ENCODE peak calls at places on chromosome 7, in eight cellular contexts. One of them, this sample, is unnamed. For H3K27me3, the result is how much of the 10 kb centered on the place peaks cover.

GRCh38 chr7:101608772-101609713 is 20.1 kb downstream of the MYL10 start:
- DNase-seq in adrenal gland: no peak
- DNase-seq in uterus: no peak
- DNase-seq in heart left ventricle: no peak
- DNase-seq in Peyer's patch: peak
- DNase-seq in sigmoid colon: no peak
- DNase-seq in tibial nerve: no peak
- DNase-seq in prostate gland: peak
- DNase-seq in this sample: peak

GRCh38 chr7:12911053-12911452 is 223.6 kb downstream of the ARL4A start:
- DNase-seq in adrenal gland: no peak
- DNase-seq in uterus: no peak
- DNase-seq in heart left ventricle: no peak
- DNase-seq in Peyer's patch: no peak
- DNase-seq in sigmoid colon: no peak
- DNase-seq in tibial nerve: no peak
- DNase-seq in prostate gland: no peak
- DNase-seq in this sample: no peak

GRCh38 chr7:28509256-28510021 is 97.1 kb downstream of the CREB5 start:
- DNase-seq in adrenal gland: no peak
- DNase-seq in uterus: peak
- DNase-seq in heart left ventricle: no peak
- DNase-seq in Peyer's patch: no peak
- DNase-seq in sigmoid colon: peak
- DNase-seq in tibial nerve: no peak
- DNase-seq in prostate gland: no peak
- DNase-seq in this sample: no peak

GRCh38 chr7:134046594-134047128 is 80.5 kb upstream of the LRGUK start:
- DNase-seq in adrenal gland: no peak
- DNase-seq in uterus: no peak
- DNase-seq in heart left ventricle: no peak
- DNase-seq in Peyer's patch: no peak
- DNase-seq in sigmoid colon: no peak
- DNase-seq in tibial nerve: no peak
- DNase-seq in prostate gland: no peak
- DNase-seq in this sample: no peak

GRCh38 chr7:21547511-21547910 is 4.7 kb downstream of the DNAH11 start:
- DNase-seq in adrenal gland: no peak
- DNase-seq in uterus: no peak
- DNase-seq in heart left ventricle: no peak
- DNase-seq in Peyer's patch: no peak
- DNase-seq in sigmoid colon: no peak
- DNase-seq in tibial nerve: no peak
- DNase-seq in prostate gland: no peak
- DNase-seq in this sample: no peak

GRCh38 chr7:108294595-108294994 is 161.6 kb downstream of the NRCAM start:
- DNase-seq in adrenal gland: no peak
- DNase-seq in uterus: no peak
- DNase-seq in heart left ventricle: no peak
- DNase-seq in Peyer's patch: no peak
- DNase-seq in sigmoid colon: no peak
- DNase-seq in tibial nerve: no peak
- DNase-seq in prostate gland: no peak
- DNase-seq in this sample: no peak

GRCh38 chr7:104723001-104723400 is 291.0 kb upstream of the KMT2E start:
- DNase-seq in adrenal gland: no peak
- DNase-seq in uterus: no peak
- DNase-seq in heart left ventricle: no peak
- DNase-seq in Peyer's patch: no peak
- DNase-seq in sigmoid colon: no peak
- DNase-seq in tibial nerve: no peak
- DNase-seq in prostate gland: no peak
- DNase-seq in this sample: no peak

GRCh38 chr7:24024276-24024675 is 259.7 kb upstream of the NPY start:
- DNase-seq in adrenal gland: no peak
- DNase-seq in uterus: no peak
- DNase-seq in heart left ventricle: no peak
- DNase-seq in Peyer's patch: no peak
- DNase-seq in sigmoid colon: no peak
- DNase-seq in tibial nerve: no peak
- DNase-seq in prostate gland: no peak
- DNase-seq in this sample: no peak

GRCh38 chr7:138979226-138979979 is 1.8 kb downstream of the KIAA1549 start:
- DNase-seq in adrenal gland: peak
- DNase-seq in uterus: no peak
- DNase-seq in heart left ventricle: no peak
- DNase-seq in Peyer's patch: no peak
- DNase-seq in sigmoid colon: no peak
- DNase-seq in tibial nerve: no peak
- DNase-seq in prostate gland: no peak
- DNase-seq in this sample: peak

GRCh38 chr7:82530361-82530760 is 86.8 kb upstream of the CACNA2D1 start:
- DNase-seq in adrenal gland: no peak
- DNase-seq in uterus: no peak
- DNase-seq in heart left ventricle: no peak
- DNase-seq in Peyer's patch: no peak
- DNase-seq in sigmoid colon: no peak
- DNase-seq in tibial nerve: no peak
- DNase-seq in prostate gland: no peak
- DNase-seq in this sample: no peak

GRCh38 chr7:153381275-153382119 is 621.9 kb downstream of the ACTR3B start:
- DNase-seq in adrenal gland: peak
- DNase-seq in uterus: peak
- DNase-seq in heart left ventricle: no peak
- DNase-seq in Peyer's patch: no peak
- DNase-seq in sigmoid colon: peak
- DNase-seq in tibial nerve: peak
- DNase-seq in prostate gland: no peak
- DNase-seq in this sample: peak

GRCh38 chr7:12322287-12322902 is 81.3 kb downstream of the VWDE start:
- DNase-seq in adrenal gland: no peak
- DNase-seq in uterus: no peak
- DNase-seq in heart left ventricle: no peak
- DNase-seq in Peyer's patch: no peak
- DNase-seq in sigmoid colon: no peak
- DNase-seq in tibial nerve: no peak
- DNase-seq in prostate gland: no peak
- DNase-seq in this sample: no peak

GRCh38 chr7:45066409-45066808 is 22.4 kb downstream of the NACAD start:
- DNase-seq in adrenal gland: no peak
- DNase-seq in uterus: no peak
- DNase-seq in heart left ventricle: no peak
- DNase-seq in Peyer's patch: no peak
- DNase-seq in sigmoid colon: no peak
- DNase-seq in tibial nerve: no peak
- DNase-seq in prostate gland: no peak
- DNase-seq in this sample: no peak

GRCh38 chr7:18820981-18821380 is 296.5 kb downstream of the TWIST1 start:
- DNase-seq in adrenal gland: no peak
- DNase-seq in uterus: no peak
- DNase-seq in heart left ventricle: no peak
- DNase-seq in Peyer's patch: no peak
- DNase-seq in sigmoid colon: no peak
- DNase-seq in tibial nerve: no peak
- DNase-seq in prostate gland: no peak
- DNase-seq in this sample: no peak

GRCh38 chr7:81231203-81231922 is 312.5 kb upstream of the SEMA3C start:
- DNase-seq in adrenal gland: no peak
- DNase-seq in uterus: no peak
- DNase-seq in heart left ventricle: no peak
- DNase-seq in Peyer's patch: no peak
- DNase-seq in sigmoid colon: no peak
- DNase-seq in tibial nerve: no peak
- DNase-seq in prostate gland: no peak
- DNase-seq in this sample: no peak

GRCh38 chr7:102066476-102066875 is 220.2 kb upstream of the SH2B2 start:
- DNase-seq in adrenal gland: no peak
- DNase-seq in uterus: no peak
- DNase-seq in heart left ventricle: no peak
- DNase-seq in Peyer's patch: no peak
- DNase-seq in sigmoid colon: peak
- DNase-seq in tibial nerve: no peak
- DNase-seq in prostate gland: no peak
- DNase-seq in this sample: no peak

DNA sequence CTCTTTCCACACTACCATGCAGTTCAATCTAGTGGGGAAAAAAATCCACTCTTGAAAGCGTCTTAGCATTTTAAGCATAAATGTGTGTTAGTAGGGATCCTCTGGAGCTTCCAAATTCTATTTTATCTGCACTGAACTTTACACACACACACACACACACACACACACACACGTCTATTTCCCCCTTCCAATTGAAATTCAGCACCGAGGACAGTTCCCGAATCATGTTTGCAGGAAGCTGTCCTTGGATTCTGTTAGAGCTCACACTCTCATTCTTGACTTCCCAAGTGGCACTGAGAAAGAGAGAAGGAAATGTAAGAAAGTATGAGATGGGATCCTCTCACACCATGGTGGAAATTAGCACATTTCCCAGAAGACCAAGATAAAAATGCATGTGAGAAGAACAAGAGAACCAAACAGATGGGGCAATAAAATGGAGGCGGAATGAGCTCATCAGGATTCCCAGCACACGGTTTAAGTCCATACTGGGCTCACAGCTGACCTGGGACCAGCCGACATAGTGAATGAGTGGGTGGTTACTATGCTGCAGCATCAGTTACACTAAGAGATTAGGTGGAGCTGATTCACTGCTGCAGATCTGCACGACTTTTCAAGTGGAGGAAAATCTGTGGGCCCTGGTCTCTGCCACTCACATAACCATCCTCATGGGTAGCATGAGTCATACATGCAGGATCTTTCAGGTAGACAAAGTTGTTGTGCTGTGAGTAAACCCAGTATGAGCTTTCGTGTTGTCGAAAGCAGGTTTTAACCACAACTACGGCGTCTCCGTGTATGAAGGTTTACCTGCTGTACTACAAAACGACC is 3.3 kb upstream of the NPTX2 start:
- DNase-seq in adrenal gland: peak
- DNase-seq in uterus: no peak
- DNase-seq in heart left ventricle: no peak
- DNase-seq in Peyer's patch: no peak
- DNase-seq in sigmoid colon: no peak
- DNase-seq in tibial nerve: no peak
- DNase-seq in prostate gland: no peak
- DNase-seq in this sample: no peak
- H3K27me3 ChIP-seq in adrenal gland: under half
- H3K27me3 ChIP-seq in uterus: under half
- H3K27me3 ChIP-seq in heart left ventricle: under half
- H3K27me3 ChIP-seq in Peyer's patch: under half
- H3K27me3 ChIP-seq in sigmoid colon: under half
- H3K27me3 ChIP-seq in tibial nerve: under half
- H3K27me3 ChIP-seq in prostate gland: under half
- H3K27me3 ChIP-seq in this sample: under half

GRCh38 chr7:93663561-93664299 is 89.2 kb upstream of the CALCR start:
- DNase-seq in adrenal gland: no peak
- DNase-seq in uterus: no peak
- DNase-seq in heart left ventricle: no peak
- DNase-seq in Peyer's patch: no peak
- DNase-seq in sigmoid colon: no peak
- DNase-seq in tibial nerve: no peak
- DNase-seq in prostate gland: no peak
- DNase-seq in this sample: no peak
- H3K4me3 ChIP-seq in adrenal gland: no peak
- H3K4me3 ChIP-seq in uterus: no peak
- H3K4me3 ChIP-seq in heart left ventricle: no peak
- H3K4me3 ChIP-seq in Peyer's patch: no peak
- H3K4me3 ChIP-seq in sigmoid colon: no peak
- H3K4me3 ChIP-seq in tibial nerve: no peak
- H3K4me3 ChIP-seq in prostate gland: no peak
- H3K4me3 ChIP-seq in this sample: no peak

GRCh38 chr7:140673063-140673769 is 471 bp downstream of the ADCK2 start:
- DNase-seq in adrenal gland: peak
- DNase-seq in uterus: peak
- DNase-seq in heart left ventricle: peak
- DNase-seq in Peyer's patch: peak
- DNase-seq in sigmoid colon: peak
- DNase-seq in tibial nerve: no peak
- DNase-seq in prostate gland: peak
- DNase-seq in this sample: peak
- TF ChIP-seq POLR2A in adrenal gland: peak
- TF ChIP-seq POLR2A in uterus: no peak
- TF ChIP-seq POLR2A in heart left ventricle: no peak
- TF ChIP-seq POLR2A in Peyer's patch: peak
- TF ChIP-seq POLR2A in sigmoid colon: no peak
- TF ChIP-seq POLR2A in tibial nerve: no peak
- TF ChIP-seq POLR2A in prostate gland: peak
- TF ChIP-seq POLR2A in this sample: peak

GRCh38 chr7:92835140-92835850 is 1.1 kb downstream of the CDK6 start:
- DNase-seq in adrenal gland: peak
- DNase-seq in uterus: peak
- DNase-seq in heart left ventricle: peak
- DNase-seq in Peyer's patch: peak
- DNase-seq in sigmoid colon: peak
- DNase-seq in tibial nerve: peak
- DNase-seq in prostate gland: peak
- DNase-seq in this sample: peak
- H3K27me3 ChIP-seq in adrenal gland: under half
- H3K27me3 ChIP-seq in uterus: under half
- H3K27me3 ChIP-seq in heart left ventricle: under half
- H3K27me3 ChIP-seq in Peyer's patch: under half
- H3K27me3 ChIP-seq in sigmoid colon: under half
- H3K27me3 ChIP-seq in tibial nerve: under half
- H3K27me3 ChIP-seq in prostate gland: under half
- H3K27me3 ChIP-seq in this sample: under half

DNA sequence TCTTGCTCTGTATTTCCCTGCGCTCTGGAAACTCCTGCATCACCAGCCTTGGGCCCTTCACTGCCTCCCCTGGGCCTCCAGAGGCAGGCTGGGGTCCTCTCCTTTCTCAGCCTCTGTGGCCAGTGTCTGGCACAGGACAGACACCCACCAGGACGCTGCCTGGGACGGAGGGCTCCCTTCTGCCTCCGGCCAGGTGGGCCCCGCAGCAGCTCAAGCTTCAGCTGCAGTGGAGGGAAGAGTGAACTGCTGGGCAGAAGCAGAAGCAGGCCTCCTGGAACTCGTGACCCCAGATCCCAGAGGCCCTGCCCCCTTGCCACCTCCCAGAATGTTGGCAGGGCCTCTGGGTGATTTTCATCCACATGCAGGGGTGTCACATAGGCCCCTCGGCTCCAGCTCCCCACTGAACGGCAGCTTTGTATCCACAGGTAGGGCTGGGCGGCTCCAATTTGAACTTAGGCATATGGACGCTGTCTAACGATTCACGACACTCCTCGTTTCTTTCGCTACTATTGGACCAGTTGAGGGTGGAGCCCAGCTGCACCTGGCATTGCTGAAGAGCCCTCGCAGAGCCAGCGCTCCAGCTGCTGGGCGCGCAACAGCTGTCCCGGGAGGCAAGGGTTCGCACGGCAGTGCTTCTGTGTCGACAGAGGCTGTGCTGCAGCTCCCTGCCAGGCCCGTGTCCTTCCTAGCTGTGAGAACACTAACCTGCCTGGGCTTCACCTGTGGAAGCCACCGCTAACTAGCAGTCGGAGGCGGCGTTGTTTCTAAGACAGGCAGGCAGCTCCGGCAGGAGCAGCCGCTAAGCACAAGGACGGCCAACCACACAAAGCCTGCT is 18.4 kb upstream of the GPR146 start:
- DNase-seq in adrenal gland: no peak
- DNase-seq in uterus: no peak
- DNase-seq in heart left ventricle: no peak
- DNase-seq in Peyer's patch: no peak
- DNase-seq in sigmoid colon: no peak
- DNase-seq in tibial nerve: no peak
- DNase-seq in prostate gland: no peak
- DNase-seq in this sample: peak
- H3K4me3 ChIP-seq in adrenal gland: no peak
- H3K4me3 ChIP-seq in uterus: no peak
- H3K4me3 ChIP-seq in heart left ventricle: no peak
- H3K4me3 ChIP-seq in Peyer's patch: no peak
- H3K4me3 ChIP-seq in sigmoid colon: no peak
- H3K4me3 ChIP-seq in tibial nerve: no peak
- H3K4me3 ChIP-seq in prostate gland: no peak
- H3K4me3 ChIP-seq in this sample: no peak

This sample was measured in body of pancreas.